ENCODE peak calls at places on chromosomes 16 and 17, in eight cellular contexts. Q, K, S, P, G, D, W and J are unnamed samples. For H3K4me1 and H3K36me3, the result is how much of the 10 kb centered on the place peaks cover.

GRCh38 chr16:68722119-68723024 is 14.7 kb upstream of the CDH1 start:
- DNase-seq in Q (no peak), K (no peak), S (no peak), P (no peak), G (no peak), D (no peak), W (no peak), J (peak)

GRCh38 chr16:24634919-24635318 is 94.5 kb upstream of the TNRC6A start:
- DNase-seq in Q (no peak), K (no peak), S (no peak), P (no peak), G (no peak), D (no peak), W (no peak), J (no peak)

GRCh38 chr16:67158637-67159600 is 790 bp downstream of the TRADD start:
- DNase-seq in Q (peak), K (peak), S (no peak), P (no peak), G (peak), D (peak), W (peak), J (peak)

GRCh38 chr17:83012873-83013778 is 66.3 kb upstream of the METRNL start:
- DNase-seq in Q (peak), K (no peak), S (no peak), P (no peak), G (no peak), D (no peak), W (no peak), J (no peak)

GRCh38 chr16:785563-786535 is 2.3 kb downstream of the RPUSD1 start:
- DNase-seq in Q (no peak), K (peak), S (peak), P (peak), G (peak), D (peak), W (peak), J (peak)

GRCh38 chr16:57092786-57093301 is 461 bp downstream of the CPNE2 start:
- DNase-seq in Q (no peak), K (peak), S (no peak), P (no peak), G (peak), D (peak), W (peak), J (peak)

GRCh38 chr17:71527311-71527710 is 593.5 kb upstream of the SOX9 start:
- DNase-seq in Q (peak), K (no peak), S (no peak), P (no peak), G (no peak), D (no peak), W (no peak), J (no peak)

GRCh38 chr17:49384962-49385361 is 22.9 kb upstream of the ZNF652 start:
- DNase-seq in Q (peak), K (no peak), S (no peak), P (no peak), G (no peak), D (no peak), W (no peak), J (no peak)

GRCh38 chr17:61410555-61411089 is 11.0 kb downstream of the TBX2 start:
- DNase-seq in Q (no peak), K (peak), S (peak), P (peak), G (peak), D (peak), W (peak), J (peak)

GRCh38 chr17:61410100-61410551 is 10.5 kb downstream of the TBX2 start:
- DNase-seq in Q (no peak), K (peak), S (no peak), P (no peak), G (no peak), D (no peak), W (no peak), J (peak)

GRCh38 chr17:61411944-61412859 is 12.6 kb downstream of the TBX2 start:
- DNase-seq in Q (peak), K (peak), S (peak), P (peak), G (peak), D (peak), W (peak), J (peak)

GRCh38 chr17:61412860-61413653 is 13.4 kb downstream of the TBX2 start:
- DNase-seq in Q (no peak), K (no peak), S (no peak), P (peak), G (no peak), D (no peak), W (no peak), J (no peak)

GRCh38 chr17:61411114-61411943 is 11.7 kb downstream of the TBX2 start:
- DNase-seq in Q (peak), K (peak), S (no peak), P (no peak), G (no peak), D (peak), W (no peak), J (peak)
- H3K27ac ChIP-seq in Q (no peak), K (peak), S (peak), P (peak), G (no peak), D (peak), W (no peak), J (peak)

GRCh38 chr16:85315871-85316270 is 203.6 kb upstream of the CIBAR2 start:
- DNase-seq in Q (no peak), K (no peak), S (no peak), P (no peak), G (no peak), D (no peak), W (no peak), J (no peak)

GRCh38 chr16:85317704-85318103 is 205.4 kb upstream of the CIBAR2 start:
- DNase-seq in Q (no peak), K (no peak), S (no peak), P (no peak), G (no peak), D (no peak), W (no peak), J (no peak)

GRCh38 chr16:85314633-85315032 is 202.4 kb upstream of the CIBAR2 start:
- DNase-seq in Q (no peak), K (no peak), S (no peak), P (no peak), G (no peak), D (no peak), W (no peak), J (no peak)

GRCh38 chr16:85316321-85316919 is 204.1 kb upstream of the CIBAR2 start:
- DNase-seq in Q (peak), K (peak), S (no peak), P (peak), G (no peak), D (peak), W (no peak), J (no peak)

GRCh38 chr16:85316944-85317343 is 204.7 kb upstream of the CIBAR2 start:
- DNase-seq in Q (no peak), K (no peak), S (no peak), P (no peak), G (no peak), D (no peak), W (no peak), J (no peak)
- H3K4me1 ChIP-seq in Q (under half), K (under half), S (half or more), P (under half), G (under half), D (under half), W (under half), J (under half)

GRCh38 chr17:81561494-81561885 is 9.3 kb upstream of the FAAP100 start:
- DNase-seq in Q (no peak), K (no peak), S (no peak), P (no peak), G (no peak), D (no peak), W (no peak), J (no peak)

GRCh38 chr17:81558115-81558468 is 5.9 kb upstream of the FAAP100 start:
- DNase-seq in Q (no peak), K (no peak), S (no peak), P (no peak), G (no peak), D (no peak), W (no peak), J (no peak)

GRCh38 chr17:81557276-81558114 is 5.3 kb upstream of the FAAP100 start:
- DNase-seq in Q (no peak), K (no peak), S (no peak), P (no peak), G (no peak), D (no peak), W (no peak), J (no peak)

GRCh38 chr17:81556863-81557262 is 4.7 kb upstream of the FAAP100 start:
- DNase-seq in Q (no peak), K (no peak), S (no peak), P (no peak), G (no peak), D (no peak), W (no peak), J (no peak)

GRCh38 chr17:81558941-81559806 is 7.0 kb upstream of the FAAP100 start:
- DNase-seq in Q (no peak), K (no peak), S (no peak), P (no peak), G (no peak), D (peak), W (no peak), J (no peak)
- H3K36me3 ChIP-seq in Q (under half), K (half or more), S (half or more), P (under half), G (under half), D (under half), W (under half), J (under half)

GRCh38 chr16:11793840-11794239 is 3.2 kb downstream of the ZC3H7A start:
- DNase-seq in Q (peak), K (peak), S (no peak), P (no peak), G (no peak), D (no peak), W (no peak), J (peak)
- H3K27ac ChIP-seq in Q (peak), K (peak), S (peak), P (no peak), G (no peak), D (no peak), W (peak), J (peak)